ENCODE peak calls at places on chromosomes 4 and X, in four cellular contexts. One of them, this sample, is unnamed.
A peak's percentile ranks its signal among the peaks of the same experiment; 100 is the strongest.

GRCh38 chrX:133859860-133860259 is 125.5 kb downstream of the GPC3 start:
- DNase-seq in GM12878: no peak
- DNase-seq in K562: no peak
- DNase-seq in HepG2: no peak
- DNase-seq in this sample: no peak

GRCh38 chrX:72305286-72306084 is at the start of gene CITED1:
- DNase-seq in GM12878: no peak
- DNase-seq in HepG2: no peak
- DNase-seq in K562: peak; percentile 15
- DNase-seq in this sample: peak; percentile 35

GRCh38 chr4:179110356-179110755 is 1668.1 kb upstream of the AGA start:
- DNase-seq in K562: no peak
- DNase-seq in GM12878: no peak
- DNase-seq in HepG2: no peak
- DNase-seq in this sample: no peak

GRCh38 chr4:69156913-69157312 is 57.6 kb downstream of the UGT2B11 start:
- DNase-seq in HepG2: peak; percentile 9
- DNase-seq in K562: no peak
- DNase-seq in GM12878: no peak
- DNase-seq in this sample: peak; percentile 73

GRCh38 chr4:94581766-94582165 is 130.0 kb downstream of the PDLIM5 start:
- DNase-seq in K562: no peak
- DNase-seq in HepG2: no peak
- DNase-seq in GM12878: no peak
- DNase-seq in this sample: no peak

GRCh38 chr4:167020410-167020809 is 213.9 kb downstream of the SPOCK3 start:
- DNase-seq in GM12878: no peak
- DNase-seq in K562: no peak
- DNase-seq in HepG2: peak; percentile 5
- DNase-seq in this sample: peak; percentile 48

GRCh38 chr4:117968606-117969005 is 65.7 kb upstream of the NDST3 start:
- DNase-seq in K562: no peak
- DNase-seq in GM12878: no peak
- DNase-seq in HepG2: no peak
- DNase-seq in this sample: peak; percentile 6

GRCh38 chrX:112048707-112049106 is 33.9 kb downstream of the TRPC5 start:
- DNase-seq in HepG2: no peak
- DNase-seq in K562: no peak
- DNase-seq in GM12878: no peak
- DNase-seq in this sample: peak; percentile 4

GRCh38 chr4:1767770-1768366 is 25.2 kb upstream of the FGFR3 start:
- DNase-seq in HepG2: peak; percentile 76
- DNase-seq in GM12878: no peak
- DNase-seq in K562: peak; percentile 87
- DNase-seq in this sample: peak; percentile 91

GRCh38 chr4:22480928-22481327 is 34.9 kb downstream of the ADGRA3 start:
- DNase-seq in GM12878: no peak
- DNase-seq in K562: no peak
- DNase-seq in HepG2: no peak
- DNase-seq in this sample: no peak

GRCh38 chrX:80335062-80335830 is 85.0 kb upstream of the TENT5D start:
- DNase-seq in K562: no peak
- DNase-seq in HepG2: no peak
- DNase-seq in GM12878: no peak
- DNase-seq in this sample: peak; percentile 85

GRCh38 chrX:150363561-150364346 is 637 bp downstream of the MAMLD1 start:
- DNase-seq in K562: no peak
- DNase-seq in GM12878: no peak
- DNase-seq in HepG2: no peak
- DNase-seq in this sample: peak; percentile 59

GRCh38 chr4:67436742-67437141 is 108.6 kb downstream of the CENPC start:
- DNase-seq in K562: no peak
- DNase-seq in HepG2: no peak
- DNase-seq in GM12878: peak; percentile 8
- DNase-seq in this sample: no peak

GRCh38 chrX:137418086-137418485 is 147.8 kb upstream of the ZIC3 start:
- DNase-seq in K562: no peak
- DNase-seq in HepG2: no peak
- DNase-seq in GM12878: no peak
- DNase-seq in this sample: no peak

GRCh38 chrX:22999696-23000223 is at the start of gene DDX53:
- DNase-seq in HepG2: no peak
- DNase-seq in GM12878: no peak
- DNase-seq in K562: peak; percentile 66
- DNase-seq in this sample: peak; percentile 1

GRCh38 chr4:109166586-109166985 is 135.9 kb downstream of the COL25A1 start:
- DNase-seq in HepG2: no peak
- DNase-seq in GM12878: no peak
- DNase-seq in K562: no peak
- DNase-seq in this sample: no peak

GRCh38 chr4:13701937-13702446 is 74.5 kb upstream of the BOD1L1 start:
- DNase-seq in HepG2: peak; percentile 1
- DNase-seq in K562: no peak
- DNase-seq in GM12878: no peak
- DNase-seq in this sample: no peak

GRCh38 chr4:67871867-67872266 is 11.9 kb downstream of the TMPRSS11D start:
- DNase-seq in HepG2: peak; percentile 24
- DNase-seq in GM12878: no peak
- DNase-seq in K562: no peak
- DNase-seq in this sample: peak; percentile 53

GRCh38 chrX:126137899-126138298 is 28.2 kb downstream of the DCAF12L2 start:
- DNase-seq in GM12878: no peak
- DNase-seq in K562: no peak
- DNase-seq in HepG2: no peak
- DNase-seq in this sample: peak; percentile 25

GRCh38 chrX:45806410-45807121 is 605.9 kb upstream of the DIPK2B start:
- DNase-seq in GM12878: peak; percentile 5
- DNase-seq in K562: no peak
- DNase-seq in HepG2: no peak
- DNase-seq in this sample: no peak

GRCh38 chrX:129957241-129958099 is 25.0 kb upstream of the BCORL1 start:
- DNase-seq in GM12878: peak; percentile 34
- DNase-seq in HepG2: no peak
- DNase-seq in K562: peak; percentile 82
- DNase-seq in this sample: peak; percentile 87

GRCh38 chrX:19137064-19137463 is 14.8 kb upstream of the ADGRG2 start:
- DNase-seq in K562: no peak
- DNase-seq in HepG2: no peak
- DNase-seq in GM12878: no peak
- DNase-seq in this sample: no peak

GRCh38 chrX:630007-630921 is at the start of gene SHOX:
- DNase-seq in HepG2: no peak
- DNase-seq in K562: no peak
- DNase-seq in GM12878: no peak
- DNase-seq in this sample: peak; percentile 62

GRCh38 chr4:104524591-104524990 is 29.9 kb upstream of the CXXC4 start:
- DNase-seq in HepG2: no peak
- DNase-seq in GM12878: no peak
- DNase-seq in K562: no peak
- DNase-seq in this sample: no peak

GRCh38 chr4:9989918-9990635 is 31.2 kb downstream of the SLC2A9 start:
- DNase-seq in GM12878: no peak
- DNase-seq in HepG2: no peak
- DNase-seq in K562: no peak
- DNase-seq in this sample: no peak

GRCh38 chrX:95058815-95059214 is 1384.8 kb downstream of the FAM133A start:
- DNase-seq in GM12878: no peak
- DNase-seq in K562: no peak
- DNase-seq in HepG2: no peak
- DNase-seq in this sample: no peak

DNA sequence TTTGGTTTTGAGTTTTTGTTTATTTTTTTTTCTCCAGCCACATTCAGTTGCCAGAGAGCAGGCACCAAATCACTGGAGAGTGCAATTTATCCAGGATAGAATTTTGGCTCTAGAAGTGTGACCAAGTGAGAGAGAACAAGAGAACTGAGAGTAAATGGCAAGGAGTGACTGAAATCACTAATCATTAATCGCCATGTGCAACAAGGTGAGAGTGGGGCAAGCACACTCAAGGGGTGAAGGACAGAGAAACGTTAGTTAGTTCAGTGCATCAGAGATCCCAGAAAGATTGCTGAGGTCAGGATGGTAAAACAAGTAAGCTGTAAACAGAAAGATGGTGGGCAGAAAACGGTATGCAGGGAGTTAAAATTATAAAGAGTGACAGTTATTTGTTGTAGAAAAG is 17.8 kb upstream of the ASIC5 start:
- DNase-seq in HepG2: no peak
- DNase-seq in K562: no peak
- DNase-seq in GM12878: no peak
- DNase-seq in this sample: no peak
- TF ChIP-seq REST in HepG2: no peak
- TF ChIP-seq REST in K562: no peak
- TF ChIP-seq REST in GM12878: no peak
- TF ChIP-seq REST in this sample: no peak

DNA sequence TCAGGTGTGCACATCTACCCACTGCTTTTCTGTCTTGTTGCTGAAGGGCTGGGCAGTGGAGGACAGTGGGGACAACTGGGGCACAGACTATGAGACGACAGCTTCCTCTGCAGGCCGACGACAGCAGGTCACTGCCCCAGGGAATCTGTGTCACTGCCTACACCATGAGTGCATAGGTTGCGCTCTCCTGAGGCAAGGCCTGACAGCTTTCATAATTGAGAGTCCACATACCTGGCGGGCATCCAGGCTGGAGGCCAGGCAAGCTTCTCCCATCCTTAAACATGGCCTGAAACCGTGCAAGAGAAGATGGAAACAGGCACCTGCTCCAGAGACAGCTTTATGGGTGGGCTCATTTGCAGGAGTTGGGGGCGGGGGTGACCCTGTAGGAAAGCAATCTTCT is 3.0 kb downstream of the ANOS1 start:
- DNase-seq in GM12878: no peak
- DNase-seq in HepG2: no peak
- DNase-seq in K562: no peak
- DNase-seq in this sample: no peak
- TF ChIP-seq CREB1 in GM12878: no peak
- TF ChIP-seq CREB1 in HepG2: no peak
- TF ChIP-seq CREB1 in K562: no peak
- TF ChIP-seq CREB1 in this sample: no peak

GRCh38 chr4:76306882-76307669 is 543 bp downstream of the STBD1 start:
- DNase-seq in K562: no peak
- DNase-seq in HepG2: peak; percentile 19
- DNase-seq in GM12878: no peak
- DNase-seq in this sample: peak; percentile 87
- TF ChIP-seq REST in K562: no peak
- TF ChIP-seq REST in HepG2: no peak
- TF ChIP-seq REST in GM12878: no peak
- TF ChIP-seq REST in this sample: no peak

GRCh38 chrX:40109288-40110008 is 11.7 kb upstream of the BCOR start:
- DNase-seq in GM12878: no peak
- DNase-seq in K562: peak; percentile 57
- DNase-seq in HepG2: peak; percentile 49
- DNase-seq in this sample: peak; percentile 80

GRCh38 chrX:40108959-40109287 is 11.2 kb upstream of the BCOR start:
- DNase-seq in K562: peak; percentile 69
- DNase-seq in GM12878: no peak
- DNase-seq in HepG2: no peak
- DNase-seq in this sample: peak; percentile 54

GRCh38 chrX:40107291-40108083 is 9.7 kb upstream of the BCOR start:
- DNase-seq in HepG2: no peak
- DNase-seq in GM12878: no peak
- DNase-seq in K562: no peak
- DNase-seq in this sample: peak; percentile 44

GRCh38 chrX:40106677-40107290 is 9.0 kb upstream of the BCOR start:
- DNase-seq in GM12878: no peak
- DNase-seq in HepG2: no peak
- DNase-seq in K562: no peak
- DNase-seq in this sample: peak; percentile 71

DNA sequence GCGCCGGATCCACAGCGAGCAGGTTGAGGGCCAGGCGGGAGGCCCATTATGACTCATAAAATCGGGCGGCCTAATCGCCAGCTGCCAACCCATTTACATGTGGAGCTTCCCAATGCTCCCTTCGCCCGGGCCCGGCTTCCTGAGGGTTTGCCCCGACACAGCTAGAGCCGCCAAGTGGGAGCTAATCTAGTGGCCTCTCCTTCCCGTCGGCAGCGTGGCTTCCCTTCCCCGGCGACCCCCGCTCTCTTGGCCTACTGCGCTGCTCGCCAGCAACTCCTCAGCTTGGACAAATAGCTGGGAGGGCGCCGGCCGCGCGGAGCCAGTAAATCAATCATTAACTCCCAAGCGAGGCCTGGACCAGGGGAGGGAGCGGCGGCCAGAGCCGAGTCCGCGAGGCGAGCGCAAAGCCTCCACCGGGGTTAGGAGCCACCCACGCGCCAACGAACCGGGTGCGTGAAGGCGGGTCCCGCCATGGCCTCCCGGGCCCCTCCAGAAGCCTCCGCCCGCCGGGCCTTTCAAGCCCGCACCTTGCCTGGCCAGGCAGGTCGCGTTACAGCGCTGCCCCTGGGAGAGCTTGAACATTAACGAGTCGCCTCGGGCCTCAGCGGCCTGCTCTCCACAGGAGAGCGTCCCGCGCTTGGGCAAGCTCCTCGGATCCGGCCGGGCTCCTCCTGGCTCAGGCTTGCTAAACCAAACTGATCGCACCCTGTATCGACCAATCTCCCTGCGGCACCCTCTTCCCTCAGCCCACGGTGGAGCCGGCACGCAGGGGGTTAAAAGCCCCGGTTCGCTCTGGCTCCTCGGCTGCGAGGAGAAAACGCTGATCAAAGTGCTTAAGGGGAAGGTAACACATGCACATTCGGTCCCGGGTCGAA is 10.6 kb upstream of the BCOR start:
- DNase-seq in HepG2: peak; percentile 74
- DNase-seq in GM12878: no peak
- DNase-seq in K562: no peak
- DNase-seq in this sample: peak; percentile 50
- TF ChIP-seq CREB1 in HepG2: no peak
- TF ChIP-seq CREB1 in GM12878: no peak
- TF ChIP-seq CREB1 in K562: no peak
- TF ChIP-seq CREB1 in this sample: no peak

GRCh38 chr4:136136566-136136965 is 1395.7 kb downstream of the PCDH18 start:
- DNase-seq in GM12878: no peak
- DNase-seq in HepG2: no peak
- DNase-seq in K562: no peak
- DNase-seq in this sample: no peak
- TF ChIP-seq REST in GM12878: no peak
- TF ChIP-seq REST in HepG2: no peak
- TF ChIP-seq REST in K562: no peak
- TF ChIP-seq REST in this sample: no peak

GRCh38 chrX:11064851-11065600 is 46.1 kb upstream of the HCCS start:
- DNase-seq in HepG2: no peak
- DNase-seq in K562: no peak
- DNase-seq in GM12878: no peak
- DNase-seq in this sample: no peak
- TF ChIP-seq CREB1 in HepG2: no peak
- TF ChIP-seq CREB1 in K562: no peak
- TF ChIP-seq CREB1 in GM12878: no peak
- TF ChIP-seq CREB1 in this sample: no peak

This sample was measured in GM23338.